ENCODE peak calls at places on chromosomes 2 and 18, in six cellular contexts. H is choroid plexus epithelial cell; Z is GM12865; Q is PC-3; W is testis; E is CD4-positive, alpha-beta T cell. K is an unnamed sample.

GRCh38 chr2:24878341-24878740 is 41.7 kb downstream of the ADCY3 start:
- DNase-seq in H (no peak), Z (no peak), Q (no peak), W (no peak), E (no peak), K (no peak)

GRCh38 chr2:164873096-164873670 is 31.6 kb upstream of the COBLL1 start:
- DNase-seq in H (no peak), Z (no peak), Q (no peak), W (no peak), E (no peak), K (no peak)

GRCh38 chr18:26746284-26747130 is 119.0 kb downstream of the AQP4 start:
- DNase-seq in H (peak), Z (no peak), Q (peak), W (no peak), E (no peak), K (no peak)

GRCh38 chr2:170408461-170409163 is 230.7 kb downstream of the MYO3B start:
- DNase-seq in H (no peak), Z (peak), Q (no peak), W (no peak), E (no peak), K (no peak)

GRCh38 chr18:22204996-22205395 is 35.6 kb downstream of the GATA6 start:
- DNase-seq in H (no peak), Z (no peak), Q (no peak), W (no peak), E (no peak), K (no peak)

GRCh38 chr18:74081966-74082365 is 65.7 kb downstream of the FBXO15 start:
- DNase-seq in H (no peak), Z (no peak), Q (no peak), W (no peak), E (no peak), K (no peak)

GRCh38 chr18:31099490-31100230 is 2.6 kb downstream of the DSC2 start:
- DNase-seq in H (no peak), Z (no peak), Q (peak), W (no peak), E (no peak), K (no peak)

GRCh38 chr2:239116456-239117246 is 268.8 kb downstream of the TWIST2 start:
- DNase-seq in H (no peak), Z (no peak), Q (peak), W (no peak), E (no peak), K (no peak)

GRCh38 chr18:13726972-13727331 is 479 bp downstream of the RNMT start:
- DNase-seq in H (peak), Z (peak), Q (peak), W (peak), E (no peak), K (peak)

GRCh38 chr2:175207741-175208438 is 26.4 kb upstream of the ATP5MC3 start:
- DNase-seq in H (no peak), Z (no peak), Q (no peak), W (no peak), E (no peak), K (no peak)

GRCh38 chr2:86107031-86107430 is 996 bp downstream of the PTCD3 start:
- DNase-seq in H (no peak), Z (peak), Q (no peak), W (no peak), E (no peak), K (no peak)

GRCh38 chr18:47050468-47050867 is 15.0 kb upstream of the ELOA2 start:
- DNase-seq in H (peak), Z (peak), Q (peak), W (peak), E (no peak), K (peak)

GRCh38 chr18:51211552-51211951 is 14.1 kb upstream of the MEX3C start:
- DNase-seq in H (peak), Z (peak), Q (peak), W (no peak), E (no peak), K (peak)

GRCh38 chr2:219254590-219255219 is 987 bp upstream of the TUBA4A start:
- DNase-seq in H (no peak), Z (no peak), Q (no peak), W (no peak), E (peak), K (no peak)

GRCh38 chr2:12131975-12132374 is 385.5 kb downstream of the LPIN1 start:
- DNase-seq in H (peak), Z (no peak), Q (peak), W (no peak), E (no peak), K (peak)

GRCh38 chr2:65436825-65437221 is 4.4 kb upstream of the SPRED2 start:
- DNase-seq in H (peak), Z (peak), Q (no peak), W (no peak), E (no peak), K (no peak)

GRCh38 chr2:30663806-30664205 is 143.4 kb downstream of the CAPN13 start:
- DNase-seq in H (no peak), Z (no peak), Q (no peak), W (no peak), E (no peak), K (no peak)

GRCh38 chr18:63152096-63152495 is 167.5 kb downstream of the BCL2 start:
- DNase-seq in H (no peak), Z (no peak), Q (no peak), W (no peak), E (no peak), K (no peak)

GRCh38 chr2:79935771-79936657 is 368.5 kb downstream of the LRRTM1 start:
- DNase-seq in H (peak), Z (peak), Q (peak), W (peak), E (no peak), K (peak)

GRCh38 chr2:29219374-29219773 is 104.2 kb downstream of the CLIP4 start:
- DNase-seq in H (no peak), Z (no peak), Q (no peak), W (no peak), E (no peak), K (no peak)

GRCh38 chr18:75110846-75111415 is 98.0 kb downstream of the PTGR3 start:
- DNase-seq in H (no peak), Z (no peak), Q (no peak), W (peak), E (no peak), K (no peak)

GRCh38 chr18:69795785-69796184 is 151.9 kb downstream of the CD226 start:
- DNase-seq in H (peak), Z (no peak), Q (peak), W (no peak), E (no peak), K (no peak)

GRCh38 chr2:174312581-174313234 is 22.0 kb upstream of the SP9 start:
- DNase-seq in H (no peak), Z (no peak), Q (no peak), W (no peak), E (no peak), K (no peak)

GRCh38 chr18:8003878-8004675 is 437.0 kb downstream of the PTPRM start:
- DNase-seq in H (peak), Z (no peak), Q (no peak), W (no peak), E (no peak), K (no peak)

GRCh38 chr2:203580846-203581245 is 45.7 kb upstream of the RAPH1 start:
- DNase-seq in H (no peak), Z (no peak), Q (no peak), W (no peak), E (no peak), K (peak)

GRCh38 chr2:1633092-1633721 is 111.1 kb downstream of the PXDN start:
- DNase-seq in H (no peak), Z (no peak), Q (peak), W (no peak), E (no peak), K (no peak)

GRCh38 chr2:45833968-45834344 is 182.5 kb downstream of the PRKCE start:
- DNase-seq in H (no peak), Z (peak), Q (no peak), W (no peak), E (no peak), K (no peak)

GRCh38 chr2:223093436-223093839 is 41.4 kb downstream of the KCNE4 start:
- DNase-seq in H (peak), Z (no peak), Q (peak), W (peak), E (no peak), K (no peak)

GRCh38 chr2:34096552-34097171 is 497.6 kb upstream of the FAM98A start:
- DNase-seq in H (peak), Z (peak), Q (peak), W (peak), E (peak), K (no peak)

GRCh38 chr2:86062043-86062442 is 43.6 kb downstream of the POLR1A start:
- DNase-seq in H (peak), Z (no peak), Q (peak), W (no peak), E (no peak), K (peak)

GRCh38 chr2:215104226-215104625 is 34.2 kb downstream of the ABCA12 start:
- DNase-seq in H (no peak), Z (no peak), Q (peak), W (no peak), E (no peak), K (no peak)

GRCh38 chr2:48946444-48947048 is 191.0 kb upstream of the LHCGR start:
- DNase-seq in H (peak), Z (peak), Q (peak), W (peak), E (peak), K (no peak)

GRCh38 chr18:5410582-5410981 is 115.1 kb upstream of the ZBTB14 start:
- DNase-seq in H (no peak), Z (no peak), Q (peak), W (no peak), E (no peak), K (no peak)

GRCh38 chr2:217510790-217511291 is 492.0 kb downstream of the TNS1 start:
- DNase-seq in H (peak), Z (peak), Q (peak), W (peak), E (no peak), K (peak)

GRCh38 chr2:191710411-191710900 is 32.5 kb downstream of the NABP1 start:
- DNase-seq in H (peak), Z (no peak), Q (peak), W (no peak), E (no peak), K (no peak)

GRCh38 chr2:191719261-191719660 is 41.3 kb downstream of the NABP1 start:
- DNase-seq in H (no peak), Z (no peak), Q (no peak), W (no peak), E (no peak), K (no peak)

GRCh38 chr2:191714925-191715324 is 37.0 kb downstream of the NABP1 start:
- DNase-seq in H (peak), Z (no peak), Q (no peak), W (no peak), E (no peak), K (no peak)

GRCh38 chr2:191711621-191712020 is 33.7 kb downstream of the NABP1 start:
- DNase-seq in H (no peak), Z (no peak), Q (no peak), W (no peak), E (no peak), K (no peak)

DNA sequence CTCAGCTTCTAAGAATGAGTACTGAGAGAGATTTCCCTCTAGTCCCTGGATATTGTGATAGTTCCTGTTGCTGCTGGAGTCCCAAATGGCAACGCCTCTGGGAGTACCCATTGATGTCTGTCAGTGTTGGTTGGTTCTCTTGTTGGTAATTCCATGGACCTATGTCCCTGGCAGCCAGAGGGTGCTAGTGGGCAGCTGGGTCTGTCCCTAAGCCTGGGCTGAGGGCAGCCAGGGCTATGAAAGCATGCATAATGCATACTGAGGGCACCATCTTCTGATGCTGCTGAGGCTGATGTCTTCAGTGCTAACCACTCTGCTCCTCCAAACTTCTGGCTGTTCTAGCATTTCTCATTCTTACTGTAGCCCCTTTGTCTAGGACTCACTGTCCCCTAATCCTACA is 35.9 kb downstream of the NABP1 start:
- DNase-seq in H (no peak), Z (peak), Q (peak), W (no peak), E (no peak), K (no peak)
- TF ChIP-seq CTCF in H (peak), Z (no peak), Q (peak), W (no peak), E (no peak), K (peak)

GRCh38 chr18:33020877-33021276 is 248.1 kb upstream of the KLHL14 start:
- DNase-seq in H (peak), Z (no peak), Q (no peak), W (no peak), E (no peak), K (no peak)
- TF ChIP-seq CTCF in H (peak), Z (no peak), Q (no peak), W (no peak), E (no peak), K (no peak)

GRCh38 chr2:172402184-172402583 is 25.2 kb upstream of the ITGA6 start:
- DNase-seq in H (no peak), Z (no peak), Q (no peak), W (no peak), E (no peak), K (no peak)

GRCh38 chr2:172395503-172395902 is 31.9 kb upstream of the ITGA6 start:
- DNase-seq in H (no peak), Z (no peak), Q (peak), W (no peak), E (no peak), K (no peak)

GRCh38 chr2:172397136-172397825 is 30.1 kb upstream of the ITGA6 start:
- DNase-seq in H (peak), Z (no peak), Q (no peak), W (peak), E (no peak), K (no peak)

GRCh38 chr2:172399765-172400164 is 27.6 kb upstream of the ITGA6 start:
- DNase-seq in H (no peak), Z (no peak), Q (no peak), W (no peak), E (no peak), K (no peak)

GRCh38 chr2:172398444-172398843 is 28.9 kb upstream of the ITGA6 start:
- DNase-seq in H (peak), Z (no peak), Q (peak), W (no peak), E (no peak), K (no peak)
- TF ChIP-seq CTCF in H (no peak), Z (no peak), Q (peak), W (peak), E (no peak), K (no peak)

DNA sequence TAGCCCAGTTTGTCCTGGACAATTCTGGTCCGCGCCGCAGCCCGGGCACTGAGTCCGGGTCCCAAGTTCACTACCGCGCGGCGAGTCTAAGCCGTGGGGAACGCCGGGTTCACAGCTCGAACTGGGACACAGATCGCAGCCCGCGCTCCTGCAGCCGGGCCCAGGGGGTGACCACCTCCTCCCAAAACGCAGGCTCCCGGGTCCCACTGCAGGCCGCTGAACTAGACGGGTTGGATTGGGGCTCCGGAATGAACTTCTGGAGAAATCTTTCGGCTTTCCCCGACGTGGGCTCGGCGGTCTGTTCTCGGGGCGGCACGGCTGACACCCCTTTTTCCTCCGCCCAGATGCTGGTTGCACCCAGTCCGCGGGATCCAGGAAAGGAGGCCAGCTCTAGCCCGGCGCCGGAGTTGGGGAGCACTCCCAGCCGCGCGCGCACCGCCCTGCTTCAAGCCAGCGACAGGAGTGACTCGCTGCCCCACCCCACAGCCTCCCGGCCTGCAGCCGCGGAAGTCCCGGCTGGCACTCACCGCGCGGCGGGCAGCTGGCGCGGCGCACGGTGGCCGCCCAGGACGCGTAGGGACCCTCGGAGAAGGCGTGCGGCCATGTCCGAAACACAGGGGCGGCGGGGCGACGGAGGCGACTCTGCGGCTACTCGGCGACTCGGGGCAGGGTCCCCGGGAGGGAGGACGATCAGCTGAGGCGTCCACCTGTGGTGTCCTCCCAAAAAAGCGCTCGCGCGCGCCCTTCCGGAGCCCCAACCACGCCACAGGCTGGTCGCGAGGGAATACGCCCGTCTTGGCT is at the start of gene ACADL:
- DNase-seq in H (no peak), Z (no peak), Q (peak), W (peak), E (no peak), K (no peak)
- TF ChIP-seq CTCF in H (no peak), Z (no peak), Q (no peak), W (no peak), E (no peak), K (no peak)